ENCODE peak calls at places on chromosomes 11 and 22, in eight cellular contexts. One of them, this sample, is unnamed.
A peak's percentile ranks its signal among the peaks of the same experiment; 100 is the strongest.

GRCh38 chr22:49736538-49736937 is 91.1 kb downstream of the BRD1 start:
- DNase-seq in T-helper 17 cell: no peak
- DNase-seq in activated T-cell treated with anti-CD3 and anti-CD28 coated beads, Interleukin-2, amount 50 U/mL, for 72 hours: no peak
- DNase-seq in PC-3: no peak
- DNase-seq in left cardiac atrium: no peak
- DNase-seq in NCI-H1048: no peak
- DNase-seq in NCI-H774: no peak
- DNase-seq in AG10803: no peak
- DNase-seq in this sample: no peak

GRCh38 chr11:72478596-72479143 is 44.3 kb upstream of the CLPB start:
- DNase-seq in PC-3: no peak
- DNase-seq in T-helper 17 cell: no peak
- DNase-seq in NCI-H1048: no peak
- DNase-seq in left cardiac atrium: no peak
- DNase-seq in NCI-H774: no peak
- DNase-seq in activated T-cell treated with anti-CD3 and anti-CD28 coated beads, Interleukin-2, amount 50 U/mL, for 72 hours: no peak
- DNase-seq in AG10803: peak; percentile 29
- DNase-seq in this sample: no peak

GRCh38 chr11:58028687-58029411 is 1.9 kb upstream of the OR6Q1 start:
- DNase-seq in NCI-H1048: no peak
- DNase-seq in left cardiac atrium: no peak
- DNase-seq in T-helper 17 cell: no peak
- DNase-seq in activated T-cell treated with anti-CD3 and anti-CD28 coated beads, Interleukin-2, amount 50 U/mL, for 72 hours: no peak
- DNase-seq in PC-3: no peak
- DNase-seq in AG10803: peak; percentile 64
- DNase-seq in NCI-H774: no peak
- DNase-seq in this sample: no peak

GRCh38 chr22:35307892-35308291 is 8.2 kb downstream of the TOM1 start:
- DNase-seq in left cardiac atrium: no peak
- DNase-seq in PC-3: no peak
- DNase-seq in NCI-H1048: no peak
- DNase-seq in AG10803: no peak
- DNase-seq in T-helper 17 cell: no peak
- DNase-seq in NCI-H774: no peak
- DNase-seq in activated T-cell treated with anti-CD3 and anti-CD28 coated beads, Interleukin-2, amount 50 U/mL, for 72 hours: no peak
- DNase-seq in this sample: no peak

GRCh38 chr11:58958500-58958899 is 19.2 kb downstream of the GLYATL1 start:
- DNase-seq in T-helper 17 cell: no peak
- DNase-seq in left cardiac atrium: peak; percentile 24
- DNase-seq in PC-3: peak; percentile 44
- DNase-seq in NCI-H1048: no peak
- DNase-seq in NCI-H774: no peak
- DNase-seq in AG10803: peak; percentile 5
- DNase-seq in activated T-cell treated with anti-CD3 and anti-CD28 coated beads, Interleukin-2, amount 50 U/mL, for 72 hours: peak; percentile 53
- DNase-seq in this sample: peak; percentile 1

GRCh38 chr22:47175761-47176359 is 413.4 kb downstream of the TBC1D22A start:
- DNase-seq in AG10803: no peak
- DNase-seq in activated T-cell treated with anti-CD3 and anti-CD28 coated beads, Interleukin-2, amount 50 U/mL, for 72 hours: no peak
- DNase-seq in NCI-H774: no peak
- DNase-seq in T-helper 17 cell: peak; percentile 4
- DNase-seq in NCI-H1048: no peak
- DNase-seq in left cardiac atrium: no peak
- DNase-seq in PC-3: no peak
- DNase-seq in this sample: no peak

GRCh38 chr11:25910090-25910489 is 421.8 kb upstream of the ANO3 start:
- DNase-seq in T-helper 17 cell: no peak
- DNase-seq in left cardiac atrium: no peak
- DNase-seq in AG10803: no peak
- DNase-seq in NCI-H1048: peak; percentile 50
- DNase-seq in PC-3: no peak
- DNase-seq in NCI-H774: peak; percentile 66
- DNase-seq in activated T-cell treated with anti-CD3 and anti-CD28 coated beads, Interleukin-2, amount 50 U/mL, for 72 hours: no peak
- DNase-seq in this sample: no peak

GRCh38 chr11:44858796-44859527 is 91.7 kb downstream of the TP53I11 start:
- DNase-seq in AG10803: peak; percentile 70
- DNase-seq in left cardiac atrium: no peak
- DNase-seq in T-helper 17 cell: no peak
- DNase-seq in PC-3: no peak
- DNase-seq in NCI-H774: no peak
- DNase-seq in NCI-H1048: no peak
- DNase-seq in activated T-cell treated with anti-CD3 and anti-CD28 coated beads, Interleukin-2, amount 50 U/mL, for 72 hours: no peak
- DNase-seq in this sample: peak; percentile 46

GRCh38 chr11:76795936-76796441 is 12.8 kb downstream of the TSKU start:
- DNase-seq in PC-3: no peak
- DNase-seq in T-helper 17 cell: no peak
- DNase-seq in AG10803: no peak
- DNase-seq in NCI-H774: no peak
- DNase-seq in NCI-H1048: no peak
- DNase-seq in left cardiac atrium: no peak
- DNase-seq in activated T-cell treated with anti-CD3 and anti-CD28 coated beads, Interleukin-2, amount 50 U/mL, for 72 hours: no peak
- DNase-seq in this sample: no peak

GRCh38 chr22:35424761-35425160 is 24.8 kb downstream of the MCM5 start:
- DNase-seq in activated T-cell treated with anti-CD3 and anti-CD28 coated beads, Interleukin-2, amount 50 U/mL, for 72 hours: no peak
- DNase-seq in AG10803: no peak
- DNase-seq in NCI-H1048: no peak
- DNase-seq in T-helper 17 cell: no peak
- DNase-seq in left cardiac atrium: no peak
- DNase-seq in NCI-H774: no peak
- DNase-seq in PC-3: no peak
- DNase-seq in this sample: no peak

GRCh38 chr22:38201718-38202436 is at the start of gene MAFF:
- DNase-seq in PC-3: peak; percentile 94
- DNase-seq in NCI-H774: peak; percentile 77
- DNase-seq in left cardiac atrium: peak; percentile 98
- DNase-seq in T-helper 17 cell: peak; percentile 84
- DNase-seq in activated T-cell treated with anti-CD3 and anti-CD28 coated beads, Interleukin-2, amount 50 U/mL, for 72 hours: peak; percentile 94
- DNase-seq in NCI-H1048: peak; percentile 86
- DNase-seq in AG10803: peak; percentile 97
- DNase-seq in this sample: peak; percentile 93

GRCh38 chr22:18103527-18104269 is 6.9 kb upstream of the TUBA8 start:
- DNase-seq in T-helper 17 cell: no peak
- DNase-seq in PC-3: no peak
- DNase-seq in AG10803: no peak
- DNase-seq in NCI-H774: no peak
- DNase-seq in activated T-cell treated with anti-CD3 and anti-CD28 coated beads, Interleukin-2, amount 50 U/mL, for 72 hours: peak; percentile 44
- DNase-seq in NCI-H1048: no peak
- DNase-seq in left cardiac atrium: no peak
- DNase-seq in this sample: no peak

GRCh38 chr22:46457502-46458488 is 79.6 kb downstream of the CELSR1 start:
- DNase-seq in left cardiac atrium: no peak
- DNase-seq in NCI-H774: no peak
- DNase-seq in NCI-H1048: no peak
- DNase-seq in PC-3: no peak
- DNase-seq in T-helper 17 cell: no peak
- DNase-seq in activated T-cell treated with anti-CD3 and anti-CD28 coated beads, Interleukin-2, amount 50 U/mL, for 72 hours: no peak
- DNase-seq in AG10803: peak; percentile 29
- DNase-seq in this sample: no peak